ENCODE peak calls at places on chromosome 21, in six cellular contexts. R is A549, T is mesenchymal stem cell, L is fibroblast of gingiva, P is testis, H is small intestine. B is an unnamed sample.

GRCh38 chr21:34924194-34924593 is 124.9 kb downstream of the RUNX1 start:
- DNase-seq in P (no peak), R (no peak), T (no peak), H (no peak), L (no peak), B (no peak)

GRCh38 chr21:44866780-44867179 is 6.7 kb downstream of the PTTG1IP start:
- DNase-seq in H (no peak), P (no peak), L (peak), R (no peak), T (peak), B (no peak)

GRCh38 chr21:26093094-26093493 is 77.5 kb downstream of the APP start:
- DNase-seq in H (no peak), L (no peak), R (no peak), P (no peak), T (peak), B (no peak)

GRCh38 chr21:45910155-45910547 is 71.4 kb upstream of the COL6A1 start:
- DNase-seq in T (no peak), P (no peak), L (no peak), H (no peak), R (no peak), B (no peak)

GRCh38 chr21:44539991-44540666 is at the start of gene KRTAP10-1:
- DNase-seq in R (no peak), H (no peak), L (no peak), T (no peak), P (no peak), B (no peak)

GRCh38 chr21:29335720-29336119 is 37.0 kb downstream of the BACH1 start:
- DNase-seq in P (no peak), L (peak), T (no peak), R (no peak), H (no peak), B (no peak)

GRCh38 chr21:36477559-36477958 is 2.4 kb downstream of the CLDN14 start:
- DNase-seq in L (no peak), T (no peak), H (no peak), R (no peak), P (no peak), B (no peak)

GRCh38 chr21:15121655-15122120 is 56.9 kb upstream of the NRIP1 start:
- DNase-seq in L (peak), H (peak), P (peak), T (peak), R (peak), B (peak)

GRCh38 chr21:16084776-16085364 is 355.1 kb downstream of the USP25 start:
- DNase-seq in H (no peak), P (peak), L (peak), T (no peak), R (no peak), B (peak)

GRCh38 chr21:34744801-34745200 is 76.0 kb downstream of the CLIC6 start:
- DNase-seq in T (no peak), H (no peak), R (no peak), P (no peak), L (no peak), B (no peak)

GRCh38 chr21:46097826-46098286 is at the start of gene COL6A2:
- DNase-seq in T (peak), L (peak), P (peak), H (peak), R (peak), B (peak)

GRCh38 chr21:44521928-44522752 is 17.9 kb downstream of the KRTAP10-1 start:
- DNase-seq in R (no peak), T (no peak), H (no peak), P (no peak), L (no peak), B (no peak)

GRCh38 chr21:45543371-45543709 is 1.1 kb upstream of the SLC19A1 start:
- DNase-seq in R (no peak), L (no peak), T (no peak), P (peak), H (no peak), B (no peak)

GRCh38 chr21:34846601-34847112 is 177.9 kb downstream of the CLIC6 start:
- DNase-seq in P (no peak), H (peak), R (peak), L (peak), T (peak), B (peak)

B was measured in stromal cell of bone marrow.